ENCODE peak calls at places on chromosomes 6 and 20, in seven cellular contexts. Y is NCI-H2171 treated with DMSO at 0.1 percent for 48 hours, Z is T-helper 2 cell, I is HCEC 1CT, D is HEK293T, U is COR-L47, G is sciatic nerve. X is an unnamed sample.

GRCh38 chr6:125954735-125955410 is 1.7 kb upstream of the HINT3 start:
- DNase-seq in Z (no peak), G (no peak), D (no peak), I (no peak), Y (no peak), U (no peak), X (no peak)

GRCh38 chr20:9514461-9515210 is at the start of gene LAMP5:
- DNase-seq in U (peak; percentile 30), G (no peak), Z (peak; percentile 13), I (no peak), D (peak; percentile 60), Y (no peak), X (no peak)

GRCh38 chr20:62977613-62978558 is 25.4 kb downstream of the SLC17A9 start:
- DNase-seq in Y (no peak), I (no peak), Z (peak; percentile 93), D (no peak), G (no peak), U (peak; percentile 78), X (peak; percentile 76)

GRCh38 chr6:107660839-107661238 is 163.3 kb downstream of the SCML4 start:
- DNase-seq in Y (no peak), U (no peak), G (no peak), Z (no peak), I (no peak), D (no peak), X (no peak)

GRCh38 chr6:90417385-90417784 is 120.7 kb upstream of the BACH2 start:
- DNase-seq in U (no peak), I (no peak), G (no peak), Z (no peak), Y (no peak), D (no peak), X (no peak)

GRCh38 chr20:58014628-58015315 is 213.7 kb downstream of the ANKRD60 start:
- DNase-seq in G (no peak), D (no peak), U (no peak), Z (peak; percentile 22), Y (no peak), I (no peak), X (peak; percentile 42)

GRCh38 chr6:88499845-88500699 is 333.9 kb upstream of the CNR1 start:
- DNase-seq in G (no peak), I (no peak), D (no peak), Z (no peak), Y (no peak), U (no peak), X (no peak)

GRCh38 chr6:70210462-70210861 is 92.4 kb downstream of the COL9A1 start:
- DNase-seq in U (no peak), Y (peak; percentile 12), Z (peak; percentile 3), G (no peak), D (peak; percentile 30), I (peak; percentile 5), X (no peak)

GRCh38 chr20:18101125-18101820 is 36.4 kb upstream of the KAT14 start:
- DNase-seq in U (no peak), I (no peak), G (no peak), D (no peak), Y (no peak), Z (no peak), X (no peak)